ENCODE peak calls at places on chromosome 1, in eight cellular contexts. C is A549, S is Calu3, A is bronchial epithelial cell, B is mucosa of descending colon, M is BJ, U is NCI-H446, V is lower lobe of right lung. L is an unnamed sample.

GRCh38 chr1:25889470-25889869 is 14.0 kb upstream of the PAQR7 start:
- DNase-seq in C (peak; percentile 32), S (no peak), A (no peak), B (no peak), M (no peak), U (no peak), V (no peak), L (no peak)

GRCh38 chr1:12161662-12162458 is 4.9 kb upstream of the TNFRSF1B start:
- DNase-seq in C (peak; percentile 46), S (peak; percentile 77), A (peak; percentile 76), B (peak; percentile 83), M (peak; percentile 76), U (no peak), V (peak; percentile 91), L (no peak)

GRCh38 chr1:205229399-205229861 is 1.7 kb downstream of the TMCC2 start:
- DNase-seq in C (peak; percentile 76), S (peak; percentile 68), A (peak; percentile 62), B (peak; percentile 69), M (no peak), U (peak; percentile 89), V (no peak), L (peak; percentile 94)

GRCh38 chr1:65323246-65323645 is 13.9 kb downstream of the DNAJC6 start:
- DNase-seq in C (no peak), S (no peak), A (no peak), B (no peak), M (no peak), U (no peak), V (no peak), L (no peak)

GRCh38 chr1:8077602-8078001 is 51.5 kb upstream of the ERRFI1 start:
- DNase-seq in C (no peak), S (no peak), A (peak; percentile 69), B (no peak), M (no peak), U (no peak), V (no peak), L (no peak)

GRCh38 chr1:190904091-190904695 is 426.5 kb upstream of the BRINP3 start:
- DNase-seq in C (no peak), S (no peak), A (peak; percentile 44), B (no peak), M (no peak), U (no peak), V (no peak), L (no peak)

GRCh38 chr1:118304722-118305344 is 119.8 kb upstream of the SPAG17 start:
- DNase-seq in C (no peak), S (no peak), A (no peak), B (peak; percentile 19), M (no peak), U (peak; percentile 49), V (no peak), L (no peak)

GRCh38 chr1:20153000-20153418 is 13.9 kb downstream of the PLA2G2F start:
- DNase-seq in C (peak; percentile 11), S (no peak), A (no peak), B (no peak), M (no peak), U (no peak), V (peak; percentile 67), L (no peak)

GRCh38 chr1:234272656-234273312 is 100.5 kb upstream of the COA6 start:
- DNase-seq in C (no peak), S (no peak), A (no peak), B (no peak), M (no peak), U (peak; percentile 52), V (no peak), L (no peak)

GRCh38 chr1:2821970-2822620 is 20.6 kb upstream of the TTC34 start:
- DNase-seq in C (peak; percentile 17), S (peak; percentile 46), A (no peak), B (peak; percentile 55), M (no peak), U (no peak), V (peak; percentile 61), L (no peak)

GRCh38 chr1:228360533-228361313 is 45.9 kb downstream of the TRIM11 start:
- DNase-seq in C (no peak), S (no peak), A (no peak), B (no peak), M (no peak), U (no peak), V (no peak), L (no peak)

GRCh38 chr1:31802190-31803150 is 13.4 kb downstream of the SPOCD1 start:
- DNase-seq in C (no peak), S (no peak), A (peak; percentile 17), B (no peak), M (no peak), U (no peak), V (no peak), L (no peak)

L was measured in D721Med.